ENCODE peak calls at places on chromosomes 3 and 15, in four cellular contexts. One of them, this sample, is unnamed.
A peak's percentile ranks its signal among the peaks of the same experiment; 100 is the strongest.

GRCh38 chr3:134864644-134865043 is 69.6 kb downstream of the EPHB1 start:
- DNase-seq in neuronal stem cell: no peak
- DNase-seq in substantia nigra: no peak
- DNase-seq in endothelial cell: no peak
- DNase-seq in this sample: no peak

GRCh38 chr3:44976002-44976815 is at the start of the genes EXOSC7 and ZDHHC3:
- DNase-seq in neuronal stem cell: peak; percentile 88
- DNase-seq in endothelial cell: peak; percentile 79
- DNase-seq in substantia nigra: peak; percentile 57
- DNase-seq in this sample: peak; percentile 43

GRCh38 chr15:57320543-57321220 is 55.6 kb upstream of the CGNL1 start:
- DNase-seq in neuronal stem cell: no peak
- DNase-seq in endothelial cell: no peak
- DNase-seq in substantia nigra: no peak
- DNase-seq in this sample: no peak

GRCh38 chr3:150005243-150006102 is 34.8 kb upstream of the PFN2 start:
- DNase-seq in endothelial cell: no peak
- DNase-seq in substantia nigra: no peak
- DNase-seq in neuronal stem cell: no peak
- DNase-seq in this sample: no peak

GRCh38 chr3:25297667-25298585 is 130.1 kb upstream of the RARB start:
- DNase-seq in substantia nigra: no peak
- DNase-seq in neuronal stem cell: no peak
- DNase-seq in endothelial cell: no peak
- DNase-seq in this sample: no peak

GRCh38 chr15:38864827-38865604 is 300.4 kb upstream of the RASGRP1 start:
- DNase-seq in neuronal stem cell: no peak
- DNase-seq in substantia nigra: no peak
- DNase-seq in endothelial cell: no peak
- DNase-seq in this sample: no peak

GRCh38 chr3:129577925-129578742 is 28.3 kb downstream of the PLXND1 start:
- DNase-seq in neuronal stem cell: no peak
- DNase-seq in substantia nigra: no peak
- DNase-seq in endothelial cell: no peak
- DNase-seq in this sample: no peak

GRCh38 chr3:51676102-51676640 is 5.1 kb downstream of the TEX264 start:
- DNase-seq in neuronal stem cell: no peak
- DNase-seq in substantia nigra: no peak
- DNase-seq in endothelial cell: no peak
- DNase-seq in this sample: no peak

GRCh38 chr3:186933801-186934200 is 3.5 kb downstream of the ST6GAL1 start:
- DNase-seq in endothelial cell: no peak
- DNase-seq in neuronal stem cell: no peak
- DNase-seq in substantia nigra: no peak
- DNase-seq in this sample: no peak

GRCh38 chr15:68402432-68403160 is 29.4 kb downstream of the ITGA11 start:
- DNase-seq in neuronal stem cell: no peak
- DNase-seq in substantia nigra: no peak
- DNase-seq in endothelial cell: no peak
- DNase-seq in this sample: no peak

GRCh38 chr15:75732809-75733451 is 20.3 kb upstream of the CSPG4 start:
- DNase-seq in neuronal stem cell: peak; percentile 67
- DNase-seq in substantia nigra: no peak
- DNase-seq in endothelial cell: peak; percentile 86
- DNase-seq in this sample: no peak

GRCh38 chr15:39250460-39251186 is 330.3 kb upstream of the THBS1 start:
- DNase-seq in substantia nigra: no peak
- DNase-seq in neuronal stem cell: no peak
- DNase-seq in endothelial cell: no peak
- DNase-seq in this sample: no peak

GRCh38 chr3:127072221-127072771 is 89.4 kb downstream of the PLXNA1 start:
- DNase-seq in endothelial cell: no peak
- DNase-seq in neuronal stem cell: no peak
- DNase-seq in substantia nigra: no peak
- DNase-seq in this sample: no peak

GRCh38 chr3:42612928-42613327 is 12.4 kb downstream of the NKTR start:
- DNase-seq in neuronal stem cell: no peak
- DNase-seq in endothelial cell: no peak
- DNase-seq in substantia nigra: no peak
- DNase-seq in this sample: no peak

GRCh38 chr3:49699281-49699723 is 9.9 kb downstream of the RNF123 start:
- DNase-seq in neuronal stem cell: no peak
- DNase-seq in endothelial cell: no peak
- DNase-seq in substantia nigra: no peak
- DNase-seq in this sample: no peak

GRCh38 chr3:148943531-148944200 is 47.7 kb upstream of the GYG1 start:
- DNase-seq in endothelial cell: no peak
- DNase-seq in substantia nigra: no peak
- DNase-seq in neuronal stem cell: no peak
- DNase-seq in this sample: peak; percentile 9

GRCh38 chr15:91891788-91892187 is 38.3 kb downstream of the SLCO3A1 start:
- DNase-seq in substantia nigra: no peak
- DNase-seq in endothelial cell: no peak
- DNase-seq in neuronal stem cell: no peak
- DNase-seq in this sample: no peak

GRCh38 chr3:67389176-67389575 is 265.2 kb downstream of the SUCLG2 start:
- DNase-seq in substantia nigra: no peak
- DNase-seq in neuronal stem cell: no peak
- DNase-seq in endothelial cell: no peak
- DNase-seq in this sample: no peak

GRCh38 chr3:170079466-170080165 is 41.8 kb downstream of the GPR160 start:
- DNase-seq in substantia nigra: no peak
- DNase-seq in neuronal stem cell: no peak
- DNase-seq in endothelial cell: no peak
- DNase-seq in this sample: no peak

GRCh38 chr15:68560501-68561113 is 18.2 kb upstream of the CORO2B start:
- DNase-seq in endothelial cell: no peak
- DNase-seq in neuronal stem cell: no peak
- DNase-seq in substantia nigra: no peak
- DNase-seq in this sample: no peak

GRCh38 chr3:155217591-155217990 is 75.9 kb downstream of the STRIT1 start:
- DNase-seq in substantia nigra: no peak
- DNase-seq in neuronal stem cell: no peak
- DNase-seq in endothelial cell: no peak
- DNase-seq in this sample: no peak

GRCh38 chr15:64580696-64581407 is 120.5 kb downstream of the ZNF609 start:
- DNase-seq in neuronal stem cell: no peak
- DNase-seq in substantia nigra: no peak
- DNase-seq in endothelial cell: no peak
- DNase-seq in this sample: no peak

GRCh38 chr15:47411733-47412530 is 305.4 kb upstream of the SEMA6D start:
- DNase-seq in substantia nigra: no peak
- DNase-seq in neuronal stem cell: no peak
- DNase-seq in endothelial cell: no peak
- DNase-seq in this sample: no peak

GRCh38 chr15:59437473-59437776 is 561 bp upstream of the FAM81A start:
- DNase-seq in substantia nigra: no peak
- DNase-seq in endothelial cell: no peak
- DNase-seq in neuronal stem cell: no peak
- DNase-seq in this sample: no peak

GRCh38 chr15:74130089-74130848 is at the start of gene ISLR2:
- DNase-seq in substantia nigra: no peak
- DNase-seq in endothelial cell: no peak
- DNase-seq in neuronal stem cell: no peak
- DNase-seq in this sample: no peak

GRCh38 chr3:67804545-67804944 is 150.1 kb upstream of the SUCLG2 start:
- DNase-seq in substantia nigra: no peak
- DNase-seq in endothelial cell: no peak
- DNase-seq in neuronal stem cell: no peak
- DNase-seq in this sample: no peak

GRCh38 chr15:40963201-40963600 is 9.9 kb downstream of the CHAC1 start:
- DNase-seq in endothelial cell: no peak
- DNase-seq in substantia nigra: no peak
- DNase-seq in neuronal stem cell: no peak
- DNase-seq in this sample: no peak

GRCh38 chr3:195236076-195236798 is 34.7 kb downstream of the XXYLT1 start:
- DNase-seq in endothelial cell: no peak
- DNase-seq in neuronal stem cell: no peak
- DNase-seq in substantia nigra: no peak
- DNase-seq in this sample: no peak

GRCh38 chr15:92654662-92655061 is 913 bp downstream of the FAM174B start:
- DNase-seq in neuronal stem cell: no peak
- DNase-seq in endothelial cell: no peak
- DNase-seq in substantia nigra: no peak
- DNase-seq in this sample: no peak

GRCh38 chr3:138381413-138381901 is 33.1 kb downstream of the MRAS start:
- DNase-seq in endothelial cell: no peak
- DNase-seq in neuronal stem cell: no peak
- DNase-seq in substantia nigra: peak; percentile 25
- DNase-seq in this sample: peak; percentile 35